ENCODE peak calls at places on chromosomes 4 and X, in seven cellular contexts. One of them, this sample, is unnamed.

GRCh38 chrX:48468247-48468671 is 1.8 kb downstream of the SLC38A5 start:
- DNase-seq in neural crest cell: no peak
- DNase-seq in BE2C: no peak
- DNase-seq in Calu3: no peak
- DNase-seq in lower leg skin: no peak
- DNase-seq in AG09319: no peak
- DNase-seq in endothelial cell: no peak
- DNase-seq in this sample: no peak

GRCh38 chr4:77861500-77861899 is 1.1 kb upstream of the MRPL1 start:
- DNase-seq in neural crest cell: no peak
- DNase-seq in BE2C: no peak
- DNase-seq in Calu3: no peak
- DNase-seq in lower leg skin: no peak
- DNase-seq in AG09319: no peak
- DNase-seq in endothelial cell: no peak
- DNase-seq in this sample: no peak

GRCh38 chrX:97389761-97390192 is 506.1 kb downstream of the RPA4 start:
- DNase-seq in neural crest cell: no peak
- DNase-seq in BE2C: no peak
- DNase-seq in Calu3: peak
- DNase-seq in lower leg skin: no peak
- DNase-seq in AG09319: peak
- DNase-seq in endothelial cell: no peak
- DNase-seq in this sample: no peak

GRCh38 chr4:164204434-164204833 is 549.5 kb upstream of the SMIM31 start:
- DNase-seq in neural crest cell: no peak
- DNase-seq in BE2C: no peak
- DNase-seq in Calu3: peak
- DNase-seq in lower leg skin: no peak
- DNase-seq in AG09319: no peak
- DNase-seq in endothelial cell: no peak
- DNase-seq in this sample: no peak

GRCh38 chr4:126939401-126939800 is 693.4 kb upstream of the INTU start:
- DNase-seq in neural crest cell: no peak
- DNase-seq in BE2C: no peak
- DNase-seq in Calu3: no peak
- DNase-seq in lower leg skin: no peak
- DNase-seq in AG09319: no peak
- DNase-seq in endothelial cell: no peak
- DNase-seq in this sample: no peak

GRCh38 chrX:44020693-44021092 is 47.5 kb upstream of the NDP start:
- DNase-seq in neural crest cell: no peak
- DNase-seq in BE2C: no peak
- DNase-seq in Calu3: no peak
- DNase-seq in lower leg skin: no peak
- DNase-seq in AG09319: no peak
- DNase-seq in endothelial cell: no peak
- DNase-seq in this sample: no peak

GRCh38 chrX:72274526-72274925 is 2.5 kb downstream of the RPS4X start:
- DNase-seq in neural crest cell: no peak
- DNase-seq in BE2C: no peak
- DNase-seq in Calu3: no peak
- DNase-seq in lower leg skin: no peak
- DNase-seq in AG09319: no peak
- DNase-seq in endothelial cell: no peak
- DNase-seq in this sample: no peak

GRCh38 chr4:166078956-166079355 is 205.9 kb downstream of the TLL1 start:
- DNase-seq in neural crest cell: no peak
- DNase-seq in BE2C: no peak
- DNase-seq in Calu3: no peak
- DNase-seq in lower leg skin: no peak
- DNase-seq in AG09319: no peak
- DNase-seq in endothelial cell: no peak
- DNase-seq in this sample: no peak

GRCh38 chr4:60173718-60174117 is 1026.4 kb upstream of the ADGRL3 start:
- DNase-seq in neural crest cell: no peak
- DNase-seq in BE2C: no peak
- DNase-seq in Calu3: no peak
- DNase-seq in lower leg skin: no peak
- DNase-seq in AG09319: no peak
- DNase-seq in endothelial cell: no peak
- DNase-seq in this sample: no peak

GRCh38 chrX:21166302-21166982 is 207.8 kb upstream of the CNKSR2 start:
- DNase-seq in neural crest cell: no peak
- DNase-seq in BE2C: no peak
- DNase-seq in Calu3: peak
- DNase-seq in lower leg skin: no peak
- DNase-seq in AG09319: no peak
- DNase-seq in endothelial cell: no peak
- DNase-seq in this sample: no peak

GRCh38 chrX:25851141-25851540 is 287.0 kb upstream of the MAGEB18 start:
- DNase-seq in neural crest cell: no peak
- DNase-seq in BE2C: no peak
- DNase-seq in Calu3: no peak
- DNase-seq in lower leg skin: no peak
- DNase-seq in AG09319: no peak
- DNase-seq in endothelial cell: no peak
- DNase-seq in this sample: no peak

GRCh38 chrX:118550792-118551191 is 55.2 kb downstream of the DOCK11 start:
- DNase-seq in neural crest cell: no peak
- DNase-seq in BE2C: no peak
- DNase-seq in Calu3: no peak
- DNase-seq in lower leg skin: no peak
- DNase-seq in AG09319: no peak
- DNase-seq in endothelial cell: no peak
- DNase-seq in this sample: no peak

GRCh38 chr4:88439161-88439760 is 17.7 kb upstream of the HERC5 start:
- DNase-seq in neural crest cell: no peak
- DNase-seq in BE2C: no peak
- DNase-seq in Calu3: no peak
- DNase-seq in lower leg skin: no peak
- DNase-seq in AG09319: no peak
- DNase-seq in endothelial cell: no peak
- DNase-seq in this sample: no peak

GRCh38 chr4:176425035-176425434 is 105.3 kb downstream of the SPCS3 start:
- DNase-seq in neural crest cell: no peak
- DNase-seq in BE2C: no peak
- DNase-seq in Calu3: no peak
- DNase-seq in lower leg skin: no peak
- DNase-seq in AG09319: no peak
- DNase-seq in endothelial cell: no peak
- DNase-seq in this sample: no peak

GRCh38 chrX:926991-927390 is 285.5 kb downstream of the CRLF2 start:
- DNase-seq in neural crest cell: no peak
- DNase-seq in BE2C: no peak
- DNase-seq in Calu3: no peak
- DNase-seq in lower leg skin: no peak
- DNase-seq in AG09319: no peak
- DNase-seq in endothelial cell: no peak
- DNase-seq in this sample: no peak

GRCh38 chr4:8762951-8763735 is 108.5 kb downstream of the HMX1 start:
- DNase-seq in neural crest cell: no peak
- DNase-seq in BE2C: peak
- DNase-seq in Calu3: no peak
- DNase-seq in lower leg skin: no peak
- DNase-seq in AG09319: no peak
- DNase-seq in endothelial cell: no peak
- DNase-seq in this sample: no peak

GRCh38 chr4:76950846-76951321 is 1.3 kb downstream of the SEPTIN11 start:
- DNase-seq in neural crest cell: no peak
- DNase-seq in BE2C: peak
- DNase-seq in Calu3: no peak
- DNase-seq in lower leg skin: no peak
- DNase-seq in AG09319: no peak
- DNase-seq in endothelial cell: peak
- DNase-seq in this sample: no peak

GRCh38 chrX:63765692-63766091 is 19.3 kb downstream of the ARHGEF9 start:
- DNase-seq in neural crest cell: no peak
- DNase-seq in BE2C: no peak
- DNase-seq in Calu3: no peak
- DNase-seq in lower leg skin: no peak
- DNase-seq in AG09319: no peak
- DNase-seq in endothelial cell: no peak
- DNase-seq in this sample: no peak

GRCh38 chrX:5236096-5236495 is 992.6 kb downstream of the NLGN4X start:
- DNase-seq in neural crest cell: peak
- DNase-seq in BE2C: no peak
- DNase-seq in Calu3: no peak
- DNase-seq in lower leg skin: no peak
- DNase-seq in AG09319: no peak
- DNase-seq in endothelial cell: no peak
- DNase-seq in this sample: no peak

GRCh38 chr4:37531156-37531555 is 155.0 kb downstream of the RELL1 start:
- DNase-seq in neural crest cell: no peak
- DNase-seq in BE2C: no peak
- DNase-seq in Calu3: no peak
- DNase-seq in lower leg skin: no peak
- DNase-seq in AG09319: no peak
- DNase-seq in endothelial cell: no peak
- DNase-seq in this sample: no peak

GRCh38 chrX:50838820-50839600 is 25.0 kb upstream of the SHROOM4 start:
- DNase-seq in neural crest cell: no peak
- DNase-seq in BE2C: no peak
- DNase-seq in Calu3: peak
- DNase-seq in lower leg skin: no peak
- DNase-seq in AG09319: no peak
- DNase-seq in endothelial cell: no peak
- DNase-seq in this sample: no peak

GRCh38 chrX:118528089-118528753 is 32.6 kb downstream of the DOCK11 start:
- DNase-seq in neural crest cell: no peak
- DNase-seq in BE2C: no peak
- DNase-seq in Calu3: no peak
- DNase-seq in lower leg skin: no peak
- DNase-seq in AG09319: no peak
- DNase-seq in endothelial cell: no peak
- DNase-seq in this sample: peak

GRCh38 chr4:106058919-106059318 is 163.6 kb downstream of the NPNT start:
- DNase-seq in neural crest cell: no peak
- DNase-seq in BE2C: no peak
- DNase-seq in Calu3: no peak
- DNase-seq in lower leg skin: no peak
- DNase-seq in AG09319: no peak
- DNase-seq in endothelial cell: no peak
- DNase-seq in this sample: no peak

GRCh38 chrX:17298564-17298963 is 76.4 kb upstream of the NHS start:
- DNase-seq in neural crest cell: no peak
- DNase-seq in BE2C: no peak
- DNase-seq in Calu3: no peak
- DNase-seq in lower leg skin: no peak
- DNase-seq in AG09319: no peak
- DNase-seq in endothelial cell: no peak
- DNase-seq in this sample: no peak

GRCh38 chrX:32408389-32408788 is 803.0 kb downstream of the DMD start:
- DNase-seq in neural crest cell: no peak
- DNase-seq in BE2C: peak
- DNase-seq in Calu3: peak
- DNase-seq in lower leg skin: no peak
- DNase-seq in AG09319: no peak
- DNase-seq in endothelial cell: peak
- DNase-seq in this sample: no peak

GRCh38 chr4:104424368-104424921 is 70.2 kb downstream of the CXXC4 start:
- DNase-seq in neural crest cell: no peak
- DNase-seq in BE2C: no peak
- DNase-seq in Calu3: no peak
- DNase-seq in lower leg skin: no peak
- DNase-seq in AG09319: no peak
- DNase-seq in endothelial cell: no peak
- DNase-seq in this sample: no peak

GRCh38 chr4:82629238-82630000 is 67.6 kb upstream of the TMEM150C start:
- DNase-seq in neural crest cell: no peak
- DNase-seq in BE2C: no peak
- DNase-seq in Calu3: no peak
- DNase-seq in lower leg skin: no peak
- DNase-seq in AG09319: no peak
- DNase-seq in endothelial cell: no peak
- DNase-seq in this sample: no peak
- TF ChIP-seq CTCF in neural crest cell: no peak
- TF ChIP-seq CTCF in BE2C: no peak
- TF ChIP-seq CTCF in Calu3: no peak
- TF ChIP-seq CTCF in lower leg skin: no peak
- TF ChIP-seq CTCF in AG09319: no peak
- TF ChIP-seq CTCF in endothelial cell: no peak
- TF ChIP-seq CTCF in this sample: no peak

GRCh38 chr4:108473163-108473720 is 147.1 kb upstream of the RPL34 start:
- DNase-seq in neural crest cell: no peak
- DNase-seq in BE2C: peak
- DNase-seq in Calu3: no peak
- DNase-seq in lower leg skin: no peak
- DNase-seq in AG09319: no peak
- DNase-seq in endothelial cell: no peak
- DNase-seq in this sample: no peak
- TF ChIP-seq CTCF in neural crest cell: no peak
- TF ChIP-seq CTCF in BE2C: peak
- TF ChIP-seq CTCF in Calu3: no peak
- TF ChIP-seq CTCF in lower leg skin: no peak
- TF ChIP-seq CTCF in AG09319: no peak
- TF ChIP-seq CTCF in endothelial cell: no peak
- TF ChIP-seq CTCF in this sample: no peak

GRCh38 chrX:74535633-74536141 is 78.7 kb downstream of the RLIM start:
- DNase-seq in neural crest cell: peak
- DNase-seq in BE2C: peak
- DNase-seq in Calu3: peak
- DNase-seq in lower leg skin: peak
- DNase-seq in AG09319: no peak
- DNase-seq in endothelial cell: peak
- DNase-seq in this sample: peak

GRCh38 chrX:74534569-74535038 is 79.8 kb downstream of the RLIM start:
- DNase-seq in neural crest cell: no peak
- DNase-seq in BE2C: no peak
- DNase-seq in Calu3: no peak
- DNase-seq in lower leg skin: no peak
- DNase-seq in AG09319: no peak
- DNase-seq in endothelial cell: no peak
- DNase-seq in this sample: no peak

GRCh38 chrX:74537011-74537390 is 77.4 kb downstream of the RLIM start:
- DNase-seq in neural crest cell: no peak
- DNase-seq in BE2C: no peak
- DNase-seq in Calu3: no peak
- DNase-seq in lower leg skin: no peak
- DNase-seq in AG09319: no peak
- DNase-seq in endothelial cell: peak
- DNase-seq in this sample: no peak

GRCh38 chrX:74536142-74537010 is 78.0 kb downstream of the RLIM start:
- DNase-seq in neural crest cell: peak
- DNase-seq in BE2C: peak
- DNase-seq in Calu3: peak
- DNase-seq in lower leg skin: peak
- DNase-seq in AG09319: peak
- DNase-seq in endothelial cell: peak
- DNase-seq in this sample: no peak

GRCh38 chrX:74535211-74535621 is 79.2 kb downstream of the RLIM start:
- DNase-seq in neural crest cell: no peak
- DNase-seq in BE2C: peak
- DNase-seq in Calu3: no peak
- DNase-seq in lower leg skin: no peak
- DNase-seq in AG09319: peak
- DNase-seq in endothelial cell: peak
- DNase-seq in this sample: no peak
- TF ChIP-seq CTCF in neural crest cell: peak
- TF ChIP-seq CTCF in BE2C: peak
- TF ChIP-seq CTCF in Calu3: no peak
- TF ChIP-seq CTCF in lower leg skin: no peak
- TF ChIP-seq CTCF in AG09319: peak
- TF ChIP-seq CTCF in endothelial cell: no peak
- TF ChIP-seq CTCF in this sample: no peak

GRCh38 chr4:71188197-71188625 is 150.6 kb upstream of the SLC4A4 start:
- DNase-seq in neural crest cell: no peak
- DNase-seq in BE2C: no peak
- DNase-seq in Calu3: no peak
- DNase-seq in lower leg skin: no peak
- DNase-seq in AG09319: no peak
- DNase-seq in endothelial cell: peak
- DNase-seq in this sample: no peak
- TF ChIP-seq CTCF in neural crest cell: peak
- TF ChIP-seq CTCF in BE2C: no peak
- TF ChIP-seq CTCF in Calu3: no peak
- TF ChIP-seq CTCF in lower leg skin: no peak
- TF ChIP-seq CTCF in AG09319: no peak
- TF ChIP-seq CTCF in endothelial cell: no peak
- TF ChIP-seq CTCF in this sample: no peak